ENCODE peak calls at places on chromosomes 13 and 19, in six cellular contexts. M is ovary; Z is amygdala; T is activated CD8-positive, alpha-beta memory T cell treated with anti-CD3 and anti-CD28 coated beads for 1 hour; V is SK-N-SH; W is NCI-H1417 treated with DMSO at 0.1 percent for 48 hours. A is an unnamed sample.

GRCh38 chr13:39281539-39282150 is 243.4 kb downstream of the NHLRC3 start:
- DNase-seq in M (no peak), Z (no peak), T (no peak), V (no peak), W (no peak), A (no peak)

GRCh38 chr19:33552928-33553279 is 31.3 kb upstream of the PEPD start:
- DNase-seq in M (no peak), Z (no peak), T (no peak), V (no peak), W (no peak), A (no peak)

GRCh38 chr19:4660181-4660791 is 9.9 kb downstream of the MYDGF start:
- DNase-seq in M (no peak), Z (no peak), T (no peak), V (no peak), W (no peak), A (no peak)

GRCh38 chr13:88802886-88803285 is 1131.7 kb downstream of the SLITRK5 start:
- DNase-seq in M (no peak), Z (no peak), T (no peak), V (no peak), W (no peak), A (no peak)

GRCh38 chr19:34173145-34173956 is 1.0 kb downstream of the LSM14A start:
- DNase-seq in M (peak), Z (no peak), T (no peak), V (peak), W (no peak), A (peak)

GRCh38 chr19:30927705-30928104 is 421.5 kb downstream of the TSHZ3 start:
- DNase-seq in M (no peak), Z (no peak), T (no peak), V (no peak), W (no peak), A (no peak)

GRCh38 chr13:94483970-94484369 is 4.5 kb upstream of the DCT start:
- DNase-seq in M (no peak), Z (no peak), T (no peak), V (no peak), W (no peak), A (no peak)

GRCh38 chr13:114313061-114313860 is 1.0 kb upstream of the CHAMP1 start:
- DNase-seq in M (peak), Z (no peak), T (no peak), V (no peak), W (no peak), A (no peak)

GRCh38 chr13:99265823-99266426 is 7.7 kb upstream of the GPR18 start:
- DNase-seq in M (no peak), Z (no peak), T (no peak), V (peak), W (peak), A (peak)

GRCh38 chr19:48348039-48348438 is 15.7 kb downstream of the TMEM143 start:
- DNase-seq in M (peak), Z (no peak), T (no peak), V (no peak), W (no peak), A (no peak)

GRCh38 chr19:45047188-45047797 is 8.4 kb downstream of the CLASRP start:
- DNase-seq in M (no peak), Z (no peak), T (no peak), V (no peak), W (no peak), A (no peak)

GRCh38 chr13:50901701-50902100 is 7.9 kb upstream of the RNASEH2B start:
- DNase-seq in M (no peak), Z (no peak), T (no peak), V (no peak), W (no peak), A (no peak)

GRCh38 chr19:10061717-10062310 is 24.3 kb upstream of the SHFL start:
- DNase-seq in M (no peak), Z (no peak), T (no peak), V (no peak), W (no peak), A (no peak)

GRCh38 chr19:46580247-46580646 is 20.9 kb upstream of the CALM3 start:
- DNase-seq in M (no peak), Z (no peak), T (no peak), V (no peak), W (no peak), A (no peak)

GRCh38 chr13:36430247-36431203 is 1.8 kb upstream of the CCNA1 start:
- DNase-seq in M (no peak), Z (no peak), T (no peak), V (peak), W (no peak), A (no peak)

GRCh38 chr19:39672473-39672872 is 16.8 kb downstream of the LGALS16 start:
- DNase-seq in M (no peak), Z (no peak), T (no peak), V (no peak), W (no peak), A (no peak)

GRCh38 chr13:33723365-33723764 is 94.6 kb upstream of the RFC3 start:
- DNase-seq in M (no peak), Z (no peak), T (no peak), V (no peak), W (no peak), A (no peak)

GRCh38 chr19:13029893-13030292 is 34.6 kb downstream of the NFIX start:
- DNase-seq in M (no peak), Z (peak), T (no peak), V (no peak), W (no peak), A (no peak)

A was measured in SK-N-DZ.